ENCODE peak calls at places on chromosomes 11 and 22, in four cellular contexts. R is PC-9, S is mesothelial cell of epicardium, F is heart left ventricle. Q is an unnamed sample.
A peak's percentile ranks its signal among the peaks of the same experiment; 100 is the strongest.

GRCh38 chr11:63951779-63952536 is 13.2 kb downstream of the NAA40 start:
- DNase-seq in F (no peak), S (no peak), R (no peak), Q (peak; percentile 56)

GRCh38 chr22:29330753-29331152 is 15.3 kb upstream of the RASL10A start:
- DNase-seq in F (peak; percentile 56), R (no peak), S (no peak), Q (no peak)

GRCh38 chr11:134226806-134227325 is 2.4 kb downstream of the VPS26B start:
- DNase-seq in R (no peak), S (no peak), F (no peak), Q (no peak)

GRCh38 chr11:33039274-33040126 is at the start of gene TCP11L1:
- DNase-seq in F (peak; percentile 92), S (peak; percentile 91), R (peak; percentile 91), Q (peak; percentile 78)

GRCh38 chr11:2688381-2689231 is 11.2 kb downstream of the KCNQ1OT1 start:
- DNase-seq in S (no peak), F (no peak), R (no peak), Q (no peak)

GRCh38 chr11:121521145-121522042 is 68.6 kb upstream of the SORL1-AS1 start:
- DNase-seq in F (no peak), S (no peak), R (no peak), Q (no peak)

GRCh38 chr11:9103542-9104276 is 12.3 kb upstream of the SCUBE2 start:
- DNase-seq in F (no peak), R (no peak), S (no peak), Q (no peak)

GRCh38 chr22:28187612-28188011 is 268.6 kb upstream of the PITPNB start:
- DNase-seq in R (no peak), F (no peak), S (no peak), Q (no peak)

GRCh38 chr22:22811016-22812009 is 76.3 kb upstream of the IGLL5 start:
- DNase-seq in S (peak; percentile 25), R (no peak), F (no peak), Q (no peak)
- TF ChIP-seq CTCF in S (no peak), R (no peak), F (no peak), Q (no peak)

DNA sequence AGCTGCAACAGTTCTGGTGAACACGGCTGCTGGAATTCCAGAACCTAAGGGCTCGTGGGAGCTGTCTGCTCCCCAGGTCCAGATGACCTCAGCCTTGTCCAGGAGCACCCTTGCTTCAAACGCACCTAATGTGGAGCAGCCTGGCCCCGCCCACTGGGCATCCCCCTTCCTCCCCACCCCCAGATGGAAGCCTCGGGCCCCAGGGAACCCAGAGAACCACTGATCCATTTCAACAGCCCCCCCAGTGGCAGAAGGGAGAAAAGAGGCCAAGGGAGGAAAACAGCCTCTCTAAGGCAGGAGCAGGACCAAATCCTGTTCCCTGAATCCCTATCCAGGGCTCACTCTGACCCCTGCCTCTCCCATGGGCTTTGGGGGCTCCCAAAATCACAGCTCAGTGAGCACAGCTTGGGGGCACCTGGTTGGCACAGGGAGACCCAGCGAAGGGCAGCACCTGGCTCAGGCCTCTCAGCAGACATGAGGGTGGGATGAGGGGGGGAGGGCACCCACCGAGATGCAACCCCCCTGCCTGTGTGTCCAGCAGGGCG is 1.2 kb downstream of the CYTH4 start:
- DNase-seq in F (no peak), S (no peak), R (no peak), Q (no peak)
- TF ChIP-seq CTCF in F (no peak), S (no peak), R (no peak), Q (no peak)

DNA sequence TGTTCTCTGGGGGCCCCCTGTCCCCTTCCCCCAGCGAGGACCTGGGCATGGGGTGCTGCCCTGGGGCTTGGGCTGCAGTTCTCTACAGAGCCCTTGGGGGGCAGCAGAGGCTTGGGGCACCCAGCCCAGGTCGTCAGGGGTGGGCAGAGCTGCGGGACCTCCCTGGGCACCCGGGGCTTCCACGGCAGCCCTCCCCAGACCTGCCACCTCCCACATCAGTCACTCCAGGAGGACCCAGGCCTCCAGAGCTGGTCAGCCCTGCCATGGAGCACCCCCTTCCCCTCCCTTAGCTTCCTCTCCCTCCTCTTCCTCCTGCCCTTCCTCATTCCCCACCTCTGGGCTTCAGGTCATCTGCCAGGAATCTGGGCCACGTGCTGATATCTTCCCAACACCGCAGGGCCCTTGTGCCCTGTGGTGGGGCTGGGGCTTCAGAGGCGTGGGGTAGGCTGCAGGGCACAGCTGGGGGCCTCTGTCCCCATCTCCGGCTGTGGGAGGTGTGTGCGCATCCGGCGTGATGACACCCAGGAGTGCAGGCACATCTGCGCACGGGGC is 5.8 kb downstream of the TSPAN4 start:
- DNase-seq in S (peak; percentile 64), R (no peak), F (no peak), Q (peak; percentile 65)
- TF ChIP-seq CTCF in S (peak; percentile 67), R (peak; percentile 84), F (peak; percentile 88), Q (peak; percentile 79)

GRCh38 chr11:101862410-101863233 is 52.2 kb upstream of the CEP126 start:
- DNase-seq in F (no peak), R (peak; percentile 8), S (no peak), Q (no peak)
- TF ChIP-seq CTCF in F (peak; percentile 39), R (peak; percentile 57), S (no peak), Q (no peak)

DNA sequence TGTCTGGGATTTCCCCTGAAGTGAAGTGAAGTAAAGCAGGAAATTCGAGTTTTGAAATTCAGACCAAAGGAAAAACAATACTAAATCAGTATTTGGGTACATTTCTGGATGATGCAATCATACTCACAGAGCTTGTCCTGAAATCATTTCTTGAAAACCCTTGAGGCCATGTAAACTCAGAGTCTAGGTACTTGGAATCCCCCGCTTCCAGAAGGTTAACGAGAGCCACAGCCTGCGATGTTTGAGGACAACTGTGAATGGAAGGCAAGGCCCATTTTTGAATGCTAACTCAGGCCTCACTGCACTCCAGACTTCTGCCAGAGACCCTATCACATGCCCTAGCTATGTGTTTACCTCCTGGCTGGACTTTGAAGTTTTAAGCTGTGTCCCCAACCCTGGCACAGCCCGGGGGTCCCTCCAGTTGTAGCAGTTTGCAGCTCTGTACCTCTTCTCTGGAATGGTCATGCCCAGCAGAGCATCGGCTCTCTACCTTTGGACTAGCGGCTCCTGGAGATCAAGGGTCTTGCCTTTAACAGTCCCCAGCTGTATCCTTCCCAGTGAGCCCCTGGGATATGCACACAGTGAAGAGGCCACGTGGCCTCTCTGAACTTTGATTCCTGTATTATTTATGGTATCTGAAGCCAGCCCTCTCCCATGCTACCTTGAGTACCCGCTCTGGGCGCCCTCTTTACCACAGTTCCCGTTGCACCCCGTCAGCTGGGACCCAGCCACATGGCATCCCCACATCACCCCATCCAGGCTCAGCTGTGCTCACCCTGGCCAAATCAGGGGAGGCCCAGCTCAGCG is 5.6 kb upstream of the FTH1 start:
- DNase-seq in S (peak; percentile 37), F (no peak), R (peak; percentile 48), Q (no peak)
- TF ChIP-seq CTCF in S (no peak), F (no peak), R (no peak), Q (no peak)